ENCODE peak calls at places on chromosomes 12 and 14, in six cellular contexts. T is mucosa of descending colon, N is choroid plexus epithelial cell, Q is nephron progenitor cell, M is mammary epithelial cell, E is PC-3. R is an unnamed sample.

GRCh38 chr14:106586098-106586704 is 1059.8 kb downstream of the TMEM121 start:
- DNase-seq in T (peak), N (no peak), Q (no peak), M (no peak), E (no peak), R (peak)

GRCh38 chr12:57733928-57734327 is 4.6 kb downstream of the AGAP2 start:
- DNase-seq in T (no peak), N (no peak), Q (no peak), M (no peak), E (no peak), R (no peak)

GRCh38 chr14:22689186-22689585 is 45.0 kb upstream of the OR6J1 start:
- DNase-seq in T (no peak), N (peak), Q (no peak), M (peak), E (peak), R (peak)

GRCh38 chr12:91109148-91109564 is 2.1 kb downstream of the LUM start:
- DNase-seq in T (peak), N (peak), Q (peak), M (peak), E (peak), R (peak)

GRCh38 chr12:88305491-88305890 is 163.4 kb downstream of the TMTC3 start:
- DNase-seq in T (no peak), N (no peak), Q (no peak), M (peak), E (peak), R (no peak)

GRCh38 chr12:16036073-16036472 is 124.9 kb downstream of the DERA start:
- DNase-seq in T (no peak), N (no peak), Q (no peak), M (no peak), E (no peak), R (no peak)

GRCh38 chr12:53133722-53134121 is 30.4 kb downstream of the SOAT2 start:
- DNase-seq in T (no peak), N (no peak), Q (no peak), M (no peak), E (no peak), R (no peak)

GRCh38 chr14:104372390-104373054 is 207.0 kb upstream of the C14orf180 start:
- DNase-seq in T (no peak), N (no peak), Q (no peak), M (no peak), E (no peak), R (no peak)

GRCh38 chr12:29148065-29148957 is 767 bp upstream of the FAR2 start:
- DNase-seq in T (peak), N (peak), Q (peak), M (peak), E (peak), R (peak)

GRCh38 chr12:77325505-77325904 is 260.1 kb upstream of the E2F7 start:
- DNase-seq in T (no peak), N (no peak), Q (peak), M (no peak), E (no peak), R (no peak)

GRCh38 chr12:27521066-27521465 is 2.9 kb upstream of the PPFIBP1 start:
- DNase-seq in T (peak), N (no peak), Q (no peak), M (no peak), E (no peak), R (no peak)

GRCh38 chr14:35215110-35215872 is 76.9 kb upstream of the PSMA6 start:
- DNase-seq in T (peak), N (peak), Q (no peak), M (peak), E (peak), R (peak)

GRCh38 chr14:59342108-59342507 is 123.1 kb downstream of the GPR135 start:
- DNase-seq in T (no peak), N (no peak), Q (no peak), M (no peak), E (no peak), R (no peak)

GRCh38 chr12:100393202-100393601 is 36.3 kb downstream of the SLC17A8 start:
- DNase-seq in T (no peak), N (no peak), Q (no peak), M (no peak), E (no peak), R (no peak)

GRCh38 chr12:100388382-100388781 is 31.5 kb downstream of the SLC17A8 start:
- DNase-seq in T (no peak), N (no peak), Q (no peak), M (no peak), E (no peak), R (no peak)

GRCh38 chr12:100395811-100396210 is 38.9 kb downstream of the SLC17A8 start:
- DNase-seq in T (peak), N (no peak), Q (no peak), M (no peak), E (no peak), R (no peak)

DNA sequence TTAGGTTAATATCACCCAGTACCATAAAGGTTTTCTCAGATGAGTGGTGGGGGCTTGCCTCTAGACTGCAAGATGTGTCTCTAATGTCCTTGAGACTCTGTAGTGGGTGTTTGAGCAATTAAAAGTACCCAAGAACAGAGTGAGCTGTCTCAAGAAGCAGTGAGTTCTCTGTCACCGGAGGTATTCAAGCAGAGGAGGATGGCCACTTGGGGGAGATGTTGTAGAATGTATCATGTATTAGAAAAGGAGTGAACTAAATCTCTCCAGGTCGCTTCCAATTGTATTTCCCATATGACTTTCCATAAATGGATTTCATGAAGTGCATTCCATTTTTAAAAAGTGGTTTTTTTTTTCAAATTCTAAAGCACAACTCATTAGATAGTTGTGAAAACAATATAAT is 35.0 kb downstream of the SLC17A8 start:
- DNase-seq in T (peak), N (peak), Q (no peak), M (no peak), E (peak), R (peak)
- TF ChIP-seq CTCF in T (no peak), N (peak), Q (no peak), M (no peak), E (peak), R (peak)

GRCh38 chr14:102046337-102047278 is 40.2 kb downstream of the HSP90AA1 start:
- DNase-seq in T (peak), N (peak), Q (peak), M (peak), E (peak), R (peak)
- TF ChIP-seq CTCF in T (peak), N (peak), Q (peak), M (no peak), E (peak), R (no peak)

GRCh38 chr12:108373111-108373510 is 34.0 kb upstream of the CMKLR1 start:
- DNase-seq in T (no peak), N (no peak), Q (no peak), M (no peak), E (peak), R (no peak)
- TF ChIP-seq CTCF in T (no peak), N (peak), Q (peak), M (peak), E (peak), R (peak)

GRCh38 chr12:79938843-79939242 is 3.9 kb upstream of the PPP1R12A start:
- DNase-seq in T (no peak), N (no peak), Q (no peak), M (no peak), E (no peak), R (no peak)

GRCh38 chr12:79936670-79937069 is 1.8 kb upstream of the PPP1R12A start:
- DNase-seq in T (no peak), N (no peak), Q (no peak), M (no peak), E (no peak), R (no peak)

GRCh38 chr12:79935021-79935623 is at the start of gene PPP1R12A:
- DNase-seq in T (peak), N (peak), Q (peak), M (peak), E (peak), R (peak)

GRCh38 chr12:79935624-79936040 is 735 bp upstream of the PPP1R12A start:
- DNase-seq in T (peak), N (peak), Q (no peak), M (peak), E (peak), R (no peak)

GRCh38 chr12:79939728-79940306 is 4.9 kb upstream of the PPP1R12A start:
- DNase-seq in T (no peak), N (no peak), Q (no peak), M (no peak), E (no peak), R (no peak)
- TF ChIP-seq CTCF in T (no peak), N (no peak), Q (no peak), M (no peak), E (no peak), R (no peak)

GRCh38 chr12:110901401-110901800 is 19.0 kb downstream of the MYL2 start:
- DNase-seq in T (no peak), N (no peak), Q (no peak), M (no peak), E (no peak), R (no peak)
- TF ChIP-seq CTCF in T (no peak), N (no peak), Q (no peak), M (no peak), E (no peak), R (no peak)

DNA sequence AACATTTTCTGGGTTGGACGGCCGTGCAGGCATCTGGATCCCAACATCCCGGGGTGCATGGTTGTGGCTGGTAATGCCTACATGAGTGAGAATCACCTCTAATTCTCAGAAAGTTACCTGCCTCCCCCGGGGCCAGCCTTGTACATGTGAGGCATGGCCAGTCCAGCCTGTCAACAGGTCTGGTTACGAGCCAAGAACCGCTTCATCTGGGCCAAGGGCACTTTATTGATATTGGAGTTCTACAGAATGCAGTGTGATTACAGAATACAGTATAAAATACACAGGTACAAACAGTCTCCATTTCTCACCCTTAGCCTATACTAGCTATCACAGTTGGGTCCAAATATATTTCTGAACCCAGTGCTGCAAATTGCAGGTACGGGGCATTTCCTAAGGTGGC is 84.9 kb upstream of the EVL start:
- DNase-seq in T (no peak), N (no peak), Q (no peak), M (no peak), E (no peak), R (no peak)
- TF ChIP-seq CTCF in T (no peak), N (no peak), Q (no peak), M (no peak), E (no peak), R (no peak)

GRCh38 chr14:25034803-25035681 is 14.9 kb downstream of the STXBP6 start:
- DNase-seq in T (peak), N (no peak), Q (no peak), M (no peak), E (no peak), R (no peak)

GRCh38 chr14:25026476-25027137 is 23.3 kb downstream of the STXBP6 start:
- DNase-seq in T (no peak), N (no peak), Q (no peak), M (no peak), E (no peak), R (no peak)

GRCh38 chr14:25033358-25033757 is 16.6 kb downstream of the STXBP6 start:
- DNase-seq in T (no peak), N (no peak), Q (no peak), M (no peak), E (no peak), R (no peak)

GRCh38 chr14:25037032-25037431 is 12.9 kb downstream of the STXBP6 start:
- DNase-seq in T (no peak), N (no peak), Q (no peak), M (no peak), E (no peak), R (no peak)

DNA sequence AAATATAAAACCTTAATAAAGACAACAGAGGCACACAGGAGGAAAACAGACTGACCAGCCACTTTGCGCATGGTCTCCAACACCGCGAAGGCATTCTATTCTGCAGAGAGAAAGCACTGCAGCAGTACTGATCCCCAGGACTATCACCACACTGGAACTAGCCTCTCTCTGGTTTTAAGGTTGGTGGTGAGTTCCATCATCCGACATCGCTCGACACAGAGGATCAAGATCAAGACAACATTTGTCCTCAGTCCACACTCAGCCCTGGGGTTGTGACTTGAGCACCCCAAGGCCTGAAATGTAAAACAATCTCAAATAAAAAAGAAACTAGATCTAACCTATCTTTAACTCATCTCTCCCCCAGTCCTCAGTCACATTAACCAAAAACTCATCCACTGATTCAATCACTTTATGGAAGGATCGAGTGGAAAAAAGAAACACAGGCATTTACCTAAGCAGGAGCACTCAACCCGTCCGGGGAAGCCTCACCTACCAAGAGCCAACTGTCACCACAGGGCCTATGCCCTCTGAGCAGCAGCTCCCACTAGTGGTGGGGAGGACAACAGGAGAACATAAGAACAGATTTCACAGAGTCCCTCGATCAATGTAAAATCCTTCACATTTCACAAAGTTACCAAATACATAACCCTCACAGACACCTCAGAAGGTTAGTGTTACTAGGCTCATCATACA is 17.7 kb downstream of the STXBP6 start:
- DNase-seq in T (no peak), N (no peak), Q (no peak), M (no peak), E (no peak), R (no peak)
- TF ChIP-seq CTCF in T (no peak), N (peak), Q (no peak), M (no peak), E (peak), R (peak)

DNA sequence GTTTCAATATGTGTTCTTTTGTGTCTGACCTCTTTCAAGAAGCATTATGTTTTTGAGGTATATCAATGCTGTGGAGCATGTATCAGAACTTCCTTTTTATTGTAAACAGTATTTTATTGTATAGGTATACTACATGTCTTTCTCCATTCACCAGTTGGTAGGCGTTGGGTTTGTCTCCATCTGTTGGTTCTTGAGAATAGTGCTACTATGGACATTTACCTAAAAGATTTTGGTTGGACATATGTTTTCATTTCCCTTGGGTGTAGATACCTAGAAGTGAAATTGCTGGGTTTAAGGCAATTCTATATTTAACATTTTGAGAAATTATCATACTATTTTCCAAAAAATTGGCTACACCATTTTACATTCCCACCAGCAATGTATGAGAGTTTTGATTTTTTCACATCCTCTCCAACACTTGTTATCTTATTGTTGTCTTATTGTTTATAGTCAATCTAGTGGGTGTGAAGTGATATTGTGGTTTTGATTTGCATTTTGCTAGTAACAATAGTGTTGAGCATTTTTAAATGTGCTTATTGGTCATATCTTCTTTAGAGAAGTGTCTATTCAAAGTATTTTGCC is 409.2 kb downstream of the IPO8 start:
- DNase-seq in T (no peak), N (peak), Q (no peak), M (peak), E (peak), R (peak)
- TF ChIP-seq CTCF in T (no peak), N (peak), Q (peak), M (peak), E (peak), R (peak)

DNA sequence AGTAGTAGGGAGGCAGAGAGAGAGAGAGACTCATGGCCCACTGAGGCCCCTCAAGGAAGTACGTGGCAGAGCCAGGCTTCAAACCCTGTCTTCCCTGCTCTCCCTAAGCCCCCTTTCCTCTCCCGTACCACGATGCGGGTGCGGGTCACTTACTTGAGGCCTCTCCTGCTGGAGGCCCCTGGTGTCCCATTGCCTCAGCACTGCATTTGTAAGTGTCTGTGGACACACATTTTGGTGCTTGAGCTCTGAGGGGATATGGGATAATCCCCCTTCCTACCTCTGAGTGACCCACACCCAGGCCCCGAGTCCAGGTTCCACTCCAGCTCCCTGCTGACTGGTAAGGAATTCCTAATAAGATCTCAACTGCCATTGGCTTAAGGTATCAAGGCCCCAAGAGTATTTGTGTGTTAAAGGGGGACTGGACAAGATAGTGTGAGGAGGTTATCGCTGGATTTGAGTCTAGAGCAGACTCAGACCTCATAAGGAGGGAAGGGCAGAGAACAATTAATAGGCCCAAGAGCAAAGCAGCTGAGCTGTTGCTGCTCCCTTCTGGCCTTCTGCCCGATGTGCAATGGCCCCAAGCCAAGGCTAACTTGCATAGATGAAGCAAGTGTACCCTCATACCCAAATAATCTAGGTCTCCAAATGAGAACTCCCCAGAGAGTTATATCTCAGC is 71.9 kb downstream of the CRACR2A start:
- DNase-seq in T (peak), N (peak), Q (no peak), M (peak), E (peak), R (peak)
- TF ChIP-seq CTCF in T (no peak), N (peak), Q (peak), M (peak), E (no peak), R (no peak)